ENCODE peak calls at places on chromosomes 12 and 14, in five cellular contexts. E, N, H, I and S are unnamed samples.
A peak's percentile ranks its signal among the peaks of the same experiment; 100 is the strongest.

GRCh38 chr14:64234877-64235651 is 59.1 kb downstream of the ESR2 start:
- DNase-seq in H (peak; percentile 36), N (no peak), E (peak; percentile 14), I (no peak), S (no peak)

GRCh38 chr12:111309584-111309983 is 59.3 kb downstream of the PHETA1 start:
- DNase-seq in H (no peak), E (no peak), I (no peak), N (no peak), S (no peak)

GRCh38 chr12:124774462-124775167 is 89.0 kb downstream of the SCARB1 start:
- DNase-seq in E (peak; percentile 85), H (peak; percentile 100), N (no peak), I (no peak), S (peak; percentile 74)

GRCh38 chr12:75207338-75208083 is 2.1 kb downstream of the KCNC2 start:
- DNase-seq in E (no peak), H (no peak), N (no peak), I (no peak), S (no peak)

GRCh38 chr12:104263580-104264358 is 39.8 kb upstream of the EID3 start:
- DNase-seq in N (no peak), E (peak; percentile 67), I (no peak), H (peak; percentile 49), S (no peak)

GRCh38 chr12:116244001-116244400 is 33.5 kb downstream of the MED13L start:
- DNase-seq in E (peak; percentile 74), N (no peak), H (no peak), I (no peak), S (peak; percentile 12)

GRCh38 chr14:100714205-100714781 is 12.4 kb upstream of the DLK1 start:
- DNase-seq in N (no peak), E (no peak), H (no peak), I (no peak), S (no peak)

GRCh38 chr14:78450945-78451344 is 280.8 kb downstream of the NRXN3 start:
- DNase-seq in H (no peak), N (no peak), I (no peak), E (no peak), S (no peak)

GRCh38 chr12:131084341-131085011 is 130.8 kb downstream of the ADGRD1 start:
- DNase-seq in N (no peak), E (no peak), H (no peak), I (no peak), S (no peak)

GRCh38 chr12:104522985-104523719 is 66.4 kb downstream of the CHST11 start:
- DNase-seq in E (no peak), N (no peak), H (peak; percentile 57), I (no peak), S (no peak)

GRCh38 chr14:33837943-33838683 is 112.8 kb downstream of the EGLN3 start:
- DNase-seq in I (no peak), E (no peak), N (no peak), H (no peak), S (no peak)

GRCh38 chr12:106090586-106091411 is 48.0 kb downstream of the NUAK1 start:
- DNase-seq in E (peak; percentile 86), I (no peak), H (peak; percentile 89), N (peak; percentile 62), S (no peak)

GRCh38 chr12:132761032-132761910 is at the start of gene ANKLE2:
- DNase-seq in I (no peak), N (peak; percentile 75), E (peak; percentile 59), H (peak; percentile 57), S (peak; percentile 81)

GRCh38 chr12:29754235-29755189 is 29.2 kb downstream of the TMTC1 start:
- DNase-seq in I (no peak), N (no peak), H (peak; percentile 23), E (no peak), S (no peak)

GRCh38 chr12:40946612-40947194 is 241.4 kb upstream of the PDZRN4 start:
- DNase-seq in E (peak; percentile 42), I (no peak), N (no peak), H (peak; percentile 59), S (peak; percentile 8)

GRCh38 chr12:132494294-132495164 is 4.6 kb downstream of the FBRSL1 start:
- DNase-seq in N (no peak), I (no peak), E (no peak), H (no peak), S (no peak)

GRCh38 chr14:103693514-103693913 is 21.7 kb downstream of the XRCC3 start:
- DNase-seq in N (no peak), E (no peak), I (no peak), H (no peak), S (no peak)

GRCh38 chr14:104924421-104925213 is at the start of gene PLD4:
- DNase-seq in E (no peak), H (no peak), I (no peak), N (no peak), S (peak; percentile 68)

GRCh38 chr12:50162225-50162624 is 4.9 kb downstream of the CERS5 start:
- DNase-seq in E (peak; percentile 61), I (no peak), H (peak; percentile 62), N (no peak), S (no peak)

GRCh38 chr14:103767306-103767894 is 51.8 kb downstream of the ZFYVE21 start:
- DNase-seq in N (no peak), I (no peak), H (no peak), E (peak; percentile 37), S (no peak)

GRCh38 chr14:103314496-103315277 is 19.4 kb upstream of the EIF5 start:
- DNase-seq in E (no peak), N (no peak), I (no peak), H (no peak), S (no peak)

GRCh38 chr12:19482551-19483109 is 43.3 kb downstream of the AEBP2 start:
- DNase-seq in H (no peak), I (no peak), N (no peak), E (no peak), S (peak; percentile 53)

GRCh38 chr12:9907769-9908168 is 24.4 kb downstream of the CLEC2A start:
- DNase-seq in I (no peak), N (no peak), H (no peak), E (no peak), S (no peak)

GRCh38 chr14:94562941-94563883 is 2.0 kb downstream of the SERPINA4 start:
- DNase-seq in I (no peak), E (no peak), H (no peak), N (no peak), S (no peak)

GRCh38 chr12:98895086-98895651 is 250.1 kb downstream of the APAF1 start:
- DNase-seq in H (no peak), N (peak; percentile 48), I (peak; percentile 45), E (no peak), S (no peak)

GRCh38 chr12:120199595-120200306 is 1.2 kb downstream of the RPLP0 start:
- DNase-seq in H (peak; percentile 98), I (no peak), E (peak; percentile 77), N (peak; percentile 79), S (no peak)

GRCh38 chr14:103101964-103102688 is 7.6 kb downstream of the EXOC3L4 start:
- DNase-seq in E (no peak), H (no peak), N (no peak), I (no peak), S (no peak)

GRCh38 chr12:44285321-44285720 is 449.4 kb downstream of the TMEM117 start:
- DNase-seq in N (no peak), I (no peak), E (no peak), H (no peak), S (no peak)

DNA sequence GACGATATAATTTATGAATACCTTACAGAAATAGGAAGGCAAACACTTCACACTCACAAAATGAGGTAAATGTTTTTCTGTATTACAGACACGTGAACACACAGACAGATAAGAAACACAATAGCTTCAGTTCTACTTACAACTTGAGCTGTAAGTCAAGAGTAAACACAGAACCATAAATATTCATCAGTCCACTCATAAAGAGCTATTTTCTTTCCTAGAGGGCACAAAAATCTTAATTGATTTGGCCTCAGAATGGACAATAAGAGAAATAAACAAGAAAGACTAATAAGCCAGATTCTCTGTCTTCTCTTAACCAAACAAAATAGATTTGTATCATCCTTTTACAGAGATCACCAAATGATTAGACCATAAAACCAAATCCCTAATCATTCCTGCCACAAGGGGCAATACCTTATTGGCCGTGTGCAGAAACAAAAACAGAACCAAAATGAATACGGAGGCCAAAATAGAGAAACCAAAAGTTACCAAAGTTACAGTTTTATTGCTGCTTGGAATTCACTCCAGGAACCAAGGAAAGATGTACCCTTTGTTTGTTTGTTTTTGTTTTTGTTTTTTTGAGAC is 38.1 kb upstream of the GARIN2 start:
- DNase-seq in I (no peak), N (no peak), H (peak; percentile 13), E (no peak), S (no peak)
- TF ChIP-seq CTCF in I (peak; percentile 58), N (no peak), H (peak; percentile 40), E (peak; percentile 23), S (no peak)

GRCh38 chr12:52049286-52049685 is 2.0 kb upstream of the NR4A1 start:
- DNase-seq in N (no peak), E (no peak), I (no peak), H (no peak), S (no peak)

GRCh38 chr12:52049688-52050087 is 1.6 kb upstream of the NR4A1 start:
- DNase-seq in I (no peak), E (no peak), H (no peak), N (no peak), S (no peak)

GRCh38 chr12:52050771-52051541 is at the start of gene NR4A1:
- DNase-seq in I (peak; percentile 90), H (peak; percentile 95), N (peak; percentile 99), E (peak; percentile 95), S (peak; percentile 98)

GRCh38 chr12:52052471-52053186 is 1.4 kb downstream of the NR4A1 start:
- DNase-seq in E (peak; percentile 47), H (peak; percentile 65), N (no peak), I (no peak), S (no peak)

DNA sequence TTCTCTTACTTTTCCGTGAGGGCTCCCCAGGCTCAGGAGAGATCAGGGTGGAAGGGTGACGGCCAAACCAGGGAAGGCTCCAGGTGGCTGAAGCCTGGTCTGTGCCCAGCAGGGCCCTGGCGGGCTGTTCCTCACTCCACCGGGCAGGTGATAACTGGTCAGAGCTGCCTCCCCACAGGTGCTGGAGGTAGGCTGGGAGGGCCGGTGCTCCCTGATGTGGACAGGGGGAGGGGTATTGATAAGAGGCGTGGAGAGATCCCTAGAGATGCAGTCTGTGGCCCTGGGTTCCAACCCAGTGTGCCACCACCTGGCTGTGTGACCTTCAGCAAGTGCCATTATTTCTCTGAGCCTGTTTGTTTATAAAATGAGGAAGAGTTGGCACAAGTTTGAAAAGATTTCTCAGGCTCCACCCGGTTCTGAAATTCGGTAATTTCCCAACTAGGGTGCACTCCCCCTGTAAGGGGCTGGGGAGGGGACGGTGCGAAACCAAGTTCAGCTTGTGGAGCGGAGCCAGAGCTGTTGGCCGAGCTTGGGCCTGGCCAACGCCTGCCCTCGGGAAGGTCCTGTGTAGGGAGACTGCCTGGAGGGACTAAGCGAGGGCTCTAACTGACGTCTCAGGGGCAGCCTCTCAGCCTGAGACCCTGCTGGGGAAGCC is 999 bp upstream of the NR4A1 start:
- DNase-seq in E (peak; percentile 50), N (no peak), H (peak; percentile 73), I (peak; percentile 35), S (no peak)
- TF ChIP-seq CTCF in E (no peak), N (no peak), H (no peak), I (no peak), S (no peak)

GRCh38 chr14:41130274-41130673 is 476.4 kb upstream of the LRFN5 start:
- DNase-seq in H (no peak), N (no peak), I (no peak), E (no peak), S (no peak)
- TF ChIP-seq CTCF in H (no peak), N (no peak), I (no peak), E (no peak), S (no peak)

DNA sequence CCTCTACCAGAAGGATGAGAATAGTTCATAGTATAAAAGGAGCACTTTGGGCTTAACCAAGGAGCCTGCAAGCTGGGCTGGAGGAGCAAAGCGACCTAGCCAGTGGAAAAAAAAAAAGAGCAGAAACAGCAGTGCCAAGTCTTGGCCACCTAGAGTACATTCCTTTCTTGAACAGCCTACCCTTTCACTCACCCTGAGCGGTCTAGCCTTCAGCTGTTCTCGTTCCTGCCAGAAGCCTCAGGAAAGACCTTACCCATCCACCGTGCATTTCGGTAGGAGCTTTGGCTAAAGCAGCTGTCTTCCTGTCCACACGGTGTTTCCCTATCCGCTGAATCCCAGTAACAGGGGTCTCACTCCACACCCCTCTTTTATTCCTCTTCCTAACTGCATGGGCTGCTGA is 88.7 kb upstream of the METAP2 start:
- DNase-seq in H (peak; percentile 78), I (no peak), E (peak; percentile 8), N (peak; percentile 67), S (no peak)
- TF ChIP-seq CTCF in H (peak; percentile 24), I (no peak), E (no peak), N (peak; percentile 14), S (no peak)